ENCODE peak calls at places on chromosomes 16 and 17, in seven cellular contexts. V is K562, A is stomach, T is adrenal gland, U is tibial nerve, H is suprapubic skin, L is A549. C is an unnamed sample.

GRCh38 chr16:85266857-85267256 is 154.6 kb upstream of the CIBAR2 start:
- DNase-seq in V (no peak), A (no peak), T (peak; percentile 51), U (no peak), H (no peak), L (no peak), C (no peak)

GRCh38 chr16:13316008-13316407 is 414.6 kb downstream of the SHISA9 start:
- DNase-seq in V (no peak), A (no peak), T (no peak), U (no peak), H (no peak), L (no peak), C (no peak)

GRCh38 chr17:61402978-61403845 is 3.6 kb downstream of the TBX2 start:
- DNase-seq in V (no peak), A (no peak), T (no peak), U (no peak), H (no peak), L (no peak), C (no peak)

GRCh38 chr17:8120520-8121443 is 2.5 kb upstream of the ALOXE3 start:
- DNase-seq in V (peak; percentile 81), A (peak; percentile 66), T (peak; percentile 42), U (peak; percentile 41), H (no peak), L (peak; percentile 93), C (peak; percentile 55)

GRCh38 chr17:73759324-73760185 is 115.3 kb upstream of the SDK2 start:
- DNase-seq in V (no peak), A (no peak), T (no peak), U (no peak), H (no peak), L (no peak), C (no peak)

GRCh38 chr17:80646328-80646727 is 101.7 kb downstream of the RPTOR start:
- DNase-seq in V (no peak), A (no peak), T (no peak), U (no peak), H (no peak), L (no peak), C (no peak)

GRCh38 chr17:71922439-71922838 is 198.4 kb upstream of the SOX9 start:
- DNase-seq in V (no peak), A (no peak), T (no peak), U (no peak), H (no peak), L (no peak), C (no peak)

GRCh38 chr17:1182831-1183578 is 3.2 kb upstream of the ABR start:
- DNase-seq in V (no peak), A (no peak), T (no peak), U (no peak), H (no peak), L (no peak), C (no peak)

GRCh38 chr17:68738044-68738443 is 136.9 kb upstream of the FAM20A start:
- DNase-seq in V (no peak), A (peak; percentile 39), T (no peak), U (no peak), H (no peak), L (no peak), C (no peak)

GRCh38 chr17:73021771-73022170 is 70.7 kb downstream of the SLC39A11 start:
- DNase-seq in V (no peak), A (no peak), T (no peak), U (no peak), H (no peak), L (no peak), C (no peak)

GRCh38 chr17:76671123-76671911 is 27.8 kb upstream of the ST6GALNAC1 start:
- DNase-seq in V (peak; percentile 99), A (peak; percentile 100), T (peak; percentile 100), U (peak; percentile 100), H (peak; percentile 100), L (peak; percentile 100), C (peak; percentile 100)

GRCh38 chr16:50245417-50246298 is 20.7 kb upstream of the ADCY7 start:
- DNase-seq in V (peak; percentile 87), A (peak; percentile 55), T (peak; percentile 62), U (no peak), H (no peak), L (peak; percentile 83), C (peak; percentile 79)
- TF ChIP-seq CTCF in V (peak; percentile 59), A (no peak), T (peak; percentile 34), U (peak; percentile 31), H (peak; percentile 24), L (peak; percentile 73), C (no peak)

DNA sequence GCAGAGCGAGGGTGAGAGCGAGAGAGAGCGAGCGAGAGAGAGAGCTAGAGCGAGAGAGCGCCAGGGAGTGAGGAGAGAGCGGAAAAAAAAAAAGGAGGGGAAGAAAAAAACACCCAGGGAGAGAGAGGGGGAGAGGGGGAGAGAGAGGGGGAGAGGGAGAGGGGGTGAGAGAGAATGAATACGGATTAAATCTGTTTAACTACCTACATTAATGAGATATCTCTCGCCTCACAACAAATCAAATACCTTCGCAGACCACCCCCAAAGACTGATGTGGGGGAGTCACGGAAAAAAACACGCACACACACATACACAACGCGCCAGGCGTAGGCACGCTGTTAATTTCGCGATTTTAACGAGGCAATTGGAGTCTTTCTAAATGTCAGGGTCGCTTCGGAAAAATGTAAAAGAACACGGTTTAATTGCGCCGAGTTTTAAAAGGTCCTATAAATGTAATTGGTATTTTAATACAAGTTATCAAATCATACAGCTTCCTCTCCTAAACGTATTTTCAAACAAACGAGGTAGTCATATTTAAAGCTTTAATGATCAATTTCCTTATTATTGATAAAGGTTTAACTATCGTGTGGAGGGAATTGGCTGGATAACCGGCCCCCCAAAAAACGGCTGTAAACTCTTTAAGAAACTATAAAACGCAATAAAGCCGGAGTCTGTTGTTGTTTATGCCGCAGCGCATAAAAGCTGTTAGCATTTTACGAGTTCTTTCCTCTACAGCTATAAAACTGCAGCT is at the start of gene HOXB8:
- DNase-seq in V (no peak), A (no peak), T (no peak), U (no peak), H (no peak), L (no peak), C (no peak)
- H3K4me3 ChIP-seq in V (no peak within 1 kb of the TSS), A (peak within 1 kb of the TSS; percentile 21), T (no peak within 1 kb of the TSS), U (peak within 1 kb of the TSS; percentile 21), H (peak within 1 kb of the TSS; percentile 88), L (peak within 1 kb of the TSS; percentile 74), C (no peak within 1 kb of the TSS)

DNA sequence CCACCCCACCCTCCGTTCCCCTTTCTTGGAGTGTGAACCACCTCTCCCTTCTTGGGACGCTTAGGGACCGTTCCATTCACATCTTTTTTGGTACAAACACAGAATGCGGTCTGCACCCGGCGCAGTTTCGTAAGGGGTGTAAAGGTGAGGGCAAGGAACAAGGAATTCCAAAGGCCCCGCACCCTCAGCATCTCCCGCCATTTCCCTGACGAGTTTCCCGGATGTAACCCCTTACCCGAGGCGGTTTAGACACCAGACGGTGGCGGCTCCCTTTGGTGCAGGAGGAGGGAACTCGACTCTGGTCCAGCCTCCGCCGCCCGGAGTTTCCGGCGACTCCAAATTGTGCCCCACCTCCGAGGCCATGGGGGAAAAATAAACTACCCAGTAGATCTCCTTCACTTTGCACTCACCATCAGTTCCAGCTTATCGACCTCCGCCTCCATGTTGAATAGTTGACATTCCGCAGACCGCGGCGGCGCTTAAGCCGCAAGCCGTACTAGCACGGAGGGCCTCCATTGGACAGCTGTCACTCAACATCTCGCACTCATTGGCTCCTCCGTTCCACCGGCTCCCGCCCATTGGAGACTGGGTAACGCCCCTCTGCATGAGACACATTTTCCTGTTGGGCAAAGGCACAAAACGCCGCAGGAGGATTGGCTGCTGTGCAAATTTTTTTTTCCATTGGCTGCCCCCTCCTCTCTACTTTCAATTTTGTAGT is at the start of gene SKA2:
- DNase-seq in V (peak; percentile 99), A (peak; percentile 97), T (peak; percentile 98), U (peak; percentile 95), H (peak; percentile 98), L (peak; percentile 100), C (peak; percentile 97)
- TF ChIP-seq POLR2A in V (peak; percentile 84), A (no peak), T (no peak), U (no peak), H (no peak), L (peak; percentile 36), C (no peak)

DNA sequence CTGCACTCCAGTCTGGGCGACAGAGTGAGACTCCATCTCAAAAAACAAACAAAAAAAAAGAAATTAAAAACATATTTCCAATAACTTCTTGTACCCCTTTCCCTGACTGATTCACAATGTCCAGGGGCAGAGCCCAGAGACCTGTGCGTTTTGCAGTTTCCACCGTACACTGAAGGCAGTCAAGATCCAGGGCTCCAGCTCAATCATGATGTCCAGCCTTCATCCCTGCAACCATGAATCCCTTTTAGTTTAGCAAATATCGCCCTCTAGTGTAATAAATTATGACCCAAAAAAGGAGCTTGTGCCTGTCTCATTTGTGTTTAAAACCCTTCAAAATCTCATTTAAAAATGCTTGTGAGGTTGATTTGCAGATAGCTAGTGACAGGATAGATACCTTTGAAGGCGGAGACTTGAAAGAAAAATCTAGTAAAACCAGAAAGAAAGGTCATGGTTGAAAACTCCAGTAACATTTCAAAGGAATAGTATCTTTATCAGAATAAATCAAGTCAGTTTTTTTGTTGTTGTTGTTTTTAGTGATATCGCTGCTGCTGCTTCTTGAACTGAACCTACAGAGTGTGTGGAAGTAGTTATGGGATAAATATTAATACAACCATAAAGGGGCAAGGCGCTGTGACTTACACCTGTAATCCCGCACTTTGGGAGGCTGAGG is 3.7 kb upstream of the ERN1 start:
- DNase-seq in V (peak; percentile 77), A (no peak), T (peak; percentile 56), U (no peak), H (no peak), L (peak; percentile 82), C (no peak)
- TF ChIP-seq CTCF in V (peak; percentile 76), A (no peak), T (peak; percentile 72), U (peak; percentile 77), H (peak; percentile 40), L (peak; percentile 96), C (no peak)

DNA sequence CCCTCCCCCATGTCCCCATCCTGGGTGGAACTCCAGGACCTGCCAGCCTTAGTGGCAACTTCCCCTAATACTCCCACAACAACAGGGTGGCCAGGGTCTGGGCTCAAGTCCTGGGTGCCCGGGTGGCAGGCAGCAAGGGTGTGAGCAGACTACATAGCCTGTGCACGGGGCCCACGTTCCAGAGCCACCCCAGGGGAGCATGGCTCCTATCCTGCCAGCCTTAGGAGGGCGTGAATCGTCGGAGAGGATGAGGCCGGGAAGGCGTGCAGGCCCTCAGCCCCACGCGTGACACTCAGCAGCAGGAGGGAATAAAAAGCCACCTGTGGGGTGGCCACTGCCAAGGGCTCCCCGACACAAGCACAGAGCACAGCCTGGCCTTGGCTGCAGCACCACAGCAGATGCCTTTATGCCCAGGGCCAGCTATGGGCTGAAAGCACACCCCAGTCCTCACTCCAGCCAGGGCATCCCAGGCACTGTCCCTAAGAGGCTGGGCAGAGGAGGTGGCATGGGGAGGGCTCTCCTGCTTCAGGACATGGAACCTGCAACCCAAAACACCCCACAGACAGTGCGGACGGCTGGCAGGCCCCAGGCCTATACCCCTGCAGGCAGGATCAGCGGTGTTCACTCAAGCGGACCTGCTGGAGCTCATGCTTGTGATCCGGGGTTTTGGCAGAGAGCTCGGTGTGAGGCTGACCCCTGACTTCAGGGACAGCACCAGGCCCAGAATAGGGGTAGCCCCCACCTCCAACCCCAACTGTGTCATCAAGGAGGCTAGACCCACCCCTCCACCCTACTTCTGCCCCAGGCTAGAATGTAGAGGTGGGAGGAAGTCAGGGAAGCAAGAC is 2.7 kb downstream of the BCAR1 start:
- DNase-seq in V (no peak), A (no peak), T (peak; percentile 6), U (no peak), H (no peak), L (no peak), C (no peak)
- H3K4me3 ChIP-seq in V (no peak overlapping the region), A (peak overlapping the region; percentile 55), T (no peak overlapping the region), U (no peak overlapping the region), H (no peak overlapping the region), L (no peak overlapping the region), C (no peak overlapping the region)